ENCODE peak calls at places on chromosomes 16 and 17, in five cellular contexts. Y is foreskin keratinocyte, A is activated T-cell treated with anti-CD3 and anti-CD28 coated beads for 1 hour, O is NCI-H460, K is A549. M is an unnamed sample.

GRCh38 chr17:76869209-76869877 is 1.1 kb downstream of the MGAT5B start:
- DNase-seq in Y (no peak), K (no peak), O (no peak), A (no peak), M (no peak)

GRCh38 chr16:81629896-81630631 is 149.0 kb upstream of the PLCG2 start:
- DNase-seq in K (no peak), Y (no peak), A (no peak), O (no peak), M (no peak)

GRCh38 chr17:80832266-80832676 is 159.4 kb upstream of the CHMP6 start:
- DNase-seq in O (peak), A (no peak), Y (no peak), K (peak), M (peak)

GRCh38 chr17:51120357-51120738 is 320 bp downstream of the SPAG9 start:
- DNase-seq in K (peak), A (peak), O (no peak), Y (peak), M (peak)

GRCh38 chr17:32801193-32801592 is 75.7 kb downstream of the MYO1D start:
- DNase-seq in K (no peak), O (no peak), A (no peak), Y (no peak), M (no peak)

GRCh38 chr16:3590736-3591435 is 13.7 kb upstream of the NLRC3 start:
- DNase-seq in Y (no peak), O (no peak), A (no peak), K (no peak), M (no peak)

GRCh38 chr17:55632893-55633292 is 89.8 kb downstream of the TMEM100 start:
- DNase-seq in A (no peak), O (no peak), K (no peak), Y (no peak), M (no peak)

GRCh38 chr17:57413848-57414651 is 157.7 kb downstream of the MSI2 start:
- DNase-seq in K (peak), A (no peak), Y (no peak), O (no peak), M (no peak)

GRCh38 chr16:13999895-14000425 is 71.2 kb upstream of the MRTFB start:
- DNase-seq in A (no peak), Y (no peak), O (no peak), K (no peak), M (no peak)

GRCh38 chr16:81803332-81803731 is 24.2 kb downstream of the PLCG2 start:
- DNase-seq in Y (no peak), K (no peak), O (no peak), A (no peak), M (no peak)

GRCh38 chr17:66310528-66311148 is 8.2 kb downstream of the PRKCA start:
- DNase-seq in Y (no peak), A (no peak), O (no peak), K (peak), M (no peak)

GRCh38 chr17:9465216-9465921 is 110.3 kb downstream of the STX8 start:
- DNase-seq in Y (peak), A (no peak), K (no peak), O (no peak), M (no peak)

GRCh38 chr16:705748-706188 is at the start of gene FBXL16:
- DNase-seq in Y (no peak), K (no peak), A (no peak), O (no peak), M (peak)

GRCh38 chr16:15055141-15056053 is 477 bp downstream of the NTAN1 start:
- DNase-seq in O (no peak), Y (no peak), K (peak), A (peak), M (peak)

GRCh38 chr17:55734128-55734781 is 11.6 kb upstream of the TMEM100 start:
- DNase-seq in O (no peak), A (no peak), K (no peak), Y (peak), M (peak)

GRCh38 chr16:57859331-57859730 is 57.0 kb upstream of the KIFC3 start:
- DNase-seq in K (peak), Y (no peak), O (peak), A (no peak), M (peak)

GRCh38 chr16:67407788-67408452 is 8.4 kb downstream of the ZDHHC1 start:
- DNase-seq in O (no peak), K (no peak), Y (no peak), A (no peak), M (no peak)

GRCh38 chr16:89615596-89616090 is 2.2 kb downstream of the DPEP1 start:
- DNase-seq in A (no peak), O (peak), Y (no peak), K (no peak), M (no peak)

GRCh38 chr17:680554-680953 is 34.1 kb downstream of the VPS53 start:
- DNase-seq in K (no peak), A (no peak), O (no peak), Y (no peak), M (no peak)

GRCh38 chr16:23678430-23679273 is at the start of gene PLK1:
- DNase-seq in Y (peak), A (peak), O (peak), K (peak), M (peak)

M was measured in SK-MEL-5.